ENCODE peak calls at places on chromosomes 2 and 18, in four cellular contexts. One of them, this sample, is unnamed.

GRCh38 chr2:43737855-43738254 is 36.0 kb upstream of the DYNC2LI1 start:
- DNase-seq in T-helper 1 cell: no peak
- DNase-seq in adipocyte: no peak
- DNase-seq in CD4-positive, alpha-beta memory T cell: no peak
- DNase-seq in this sample: no peak

GRCh38 chr18:49628993-49629795 is 67.3 kb downstream of the LIPG start:
- DNase-seq in adipocyte: no peak
- DNase-seq in CD4-positive, alpha-beta memory T cell: no peak
- DNase-seq in T-helper 1 cell: no peak
- DNase-seq in this sample: peak; percentile 74

GRCh38 chr2:20443276-20443920 is 3.5 kb upstream of the RHOB start:
- DNase-seq in adipocyte: peak; percentile 82
- DNase-seq in T-helper 1 cell: no peak
- DNase-seq in CD4-positive, alpha-beta memory T cell: peak; percentile 32
- DNase-seq in this sample: peak; percentile 33

GRCh38 chr18:6132751-6133368 is 237.5 kb upstream of the TMEM200C start:
- DNase-seq in CD4-positive, alpha-beta memory T cell: no peak
- DNase-seq in T-helper 1 cell: no peak
- DNase-seq in adipocyte: no peak
- DNase-seq in this sample: no peak

GRCh38 chr18:12283256-12283655 is 24.8 kb upstream of the TUBB6 start:
- DNase-seq in T-helper 1 cell: no peak
- DNase-seq in adipocyte: no peak
- DNase-seq in CD4-positive, alpha-beta memory T cell: no peak
- DNase-seq in this sample: no peak

GRCh38 chr2:30758315-30758714 is 48.9 kb downstream of the CAPN13 start:
- DNase-seq in CD4-positive, alpha-beta memory T cell: no peak
- DNase-seq in adipocyte: no peak
- DNase-seq in T-helper 1 cell: no peak
- DNase-seq in this sample: no peak

GRCh38 chr2:18949871-18950597 is 360.7 kb upstream of the NT5C1B start:
- DNase-seq in adipocyte: peak; percentile 54
- DNase-seq in CD4-positive, alpha-beta memory T cell: no peak
- DNase-seq in T-helper 1 cell: no peak
- DNase-seq in this sample: no peak

GRCh38 chr2:42967959-42968674 is 175.7 kb upstream of the HAAO start:
- DNase-seq in adipocyte: peak; percentile 97
- DNase-seq in T-helper 1 cell: no peak
- DNase-seq in CD4-positive, alpha-beta memory T cell: no peak
- DNase-seq in this sample: no peak

GRCh38 chr2:122643725-122644329 is 888.4 kb downstream of the TSN start:
- DNase-seq in T-helper 1 cell: no peak
- DNase-seq in CD4-positive, alpha-beta memory T cell: no peak
- DNase-seq in adipocyte: peak; percentile 0
- DNase-seq in this sample: no peak

GRCh38 chr2:143802242-143802641 is 673.0 kb downstream of the ARHGAP15 start:
- DNase-seq in CD4-positive, alpha-beta memory T cell: no peak
- DNase-seq in T-helper 1 cell: no peak
- DNase-seq in adipocyte: peak; percentile 52
- DNase-seq in this sample: no peak

GRCh38 chr18:29248856-29249255 is 1071.9 kb upstream of the CDH2 start:
- DNase-seq in adipocyte: no peak
- DNase-seq in T-helper 1 cell: no peak
- DNase-seq in CD4-positive, alpha-beta memory T cell: no peak
- DNase-seq in this sample: no peak

GRCh38 chr2:17878222-17879136 is at the start of gene KCNS3:
- DNase-seq in CD4-positive, alpha-beta memory T cell: no peak
- DNase-seq in T-helper 1 cell: no peak
- DNase-seq in adipocyte: peak; percentile 81
- DNase-seq in this sample: no peak

GRCh38 chr2:38959938-38960608 is 70.4 kb downstream of the ARHGEF33 start:
- DNase-seq in adipocyte: peak; percentile 7
- DNase-seq in CD4-positive, alpha-beta memory T cell: peak; percentile 72
- DNase-seq in T-helper 1 cell: peak; percentile 51
- DNase-seq in this sample: peak; percentile 94

GRCh38 chr2:22403748-22404147 is 981.2 kb upstream of the KLHL29 start:
- DNase-seq in T-helper 1 cell: no peak
- DNase-seq in CD4-positive, alpha-beta memory T cell: no peak
- DNase-seq in adipocyte: no peak
- DNase-seq in this sample: no peak

GRCh38 chr2:19747310-19748072 is 154.3 kb downstream of the TTC32 start:
- DNase-seq in T-helper 1 cell: no peak
- DNase-seq in adipocyte: peak; percentile 51
- DNase-seq in CD4-positive, alpha-beta memory T cell: no peak
- DNase-seq in this sample: no peak

GRCh38 chr2:240965296-240965904 is 33.0 kb upstream of the SNED1 start:
- DNase-seq in T-helper 1 cell: no peak
- DNase-seq in adipocyte: no peak
- DNase-seq in CD4-positive, alpha-beta memory T cell: no peak
- DNase-seq in this sample: peak; percentile 6

GRCh38 chr2:40470817-40471809 is 19.2 kb upstream of the SLC8A1 start:
- DNase-seq in T-helper 1 cell: no peak
- DNase-seq in adipocyte: no peak
- DNase-seq in CD4-positive, alpha-beta memory T cell: no peak
- DNase-seq in this sample: no peak

GRCh38 chr2:82199493-82199852 is 1894.9 kb upstream of the LRRTM1 start:
- DNase-seq in adipocyte: no peak
- DNase-seq in CD4-positive, alpha-beta memory T cell: no peak
- DNase-seq in T-helper 1 cell: no peak
- DNase-seq in this sample: no peak

GRCh38 chr2:100182494-100183355 is 40.3 kb upstream of the AFF3 start:
- DNase-seq in CD4-positive, alpha-beta memory T cell: no peak
- DNase-seq in adipocyte: peak; percentile 32
- DNase-seq in T-helper 1 cell: no peak
- DNase-seq in this sample: no peak

GRCh38 chr2:141105763-141106162 is 1025.1 kb downstream of the LRP1B start:
- DNase-seq in adipocyte: no peak
- DNase-seq in CD4-positive, alpha-beta memory T cell: no peak
- DNase-seq in T-helper 1 cell: no peak
- DNase-seq in this sample: no peak

GRCh38 chr2:64214281-64215115 is 70.3 kb upstream of the PELI1 start:
- DNase-seq in adipocyte: no peak
- DNase-seq in T-helper 1 cell: no peak
- DNase-seq in CD4-positive, alpha-beta memory T cell: peak; percentile 76
- DNase-seq in this sample: no peak

GRCh38 chr2:101546376-101547058 is 71.6 kb upstream of the RFX8 start:
- DNase-seq in adipocyte: peak; percentile 6
- DNase-seq in T-helper 1 cell: no peak
- DNase-seq in CD4-positive, alpha-beta memory T cell: no peak
- DNase-seq in this sample: no peak

GRCh38 chr2:140457483-140457882 is 1673.3 kb downstream of the LRP1B start:
- DNase-seq in T-helper 1 cell: no peak
- DNase-seq in adipocyte: peak; percentile 3
- DNase-seq in CD4-positive, alpha-beta memory T cell: no peak
- DNase-seq in this sample: no peak

GRCh38 chr2:138327967-138328366 is 173.6 kb upstream of the SPOPL start:
- DNase-seq in adipocyte: peak; percentile 58
- DNase-seq in T-helper 1 cell: no peak
- DNase-seq in CD4-positive, alpha-beta memory T cell: no peak
- DNase-seq in this sample: no peak

GRCh38 chr2:172770887-172771286 is 35.2 kb downstream of the RAPGEF4 start:
- DNase-seq in adipocyte: no peak
- DNase-seq in CD4-positive, alpha-beta memory T cell: no peak
- DNase-seq in T-helper 1 cell: no peak
- DNase-seq in this sample: no peak

GRCh38 chr2:233413046-233413445 is 58.8 kb downstream of the DGKD start:
- DNase-seq in T-helper 1 cell: no peak
- DNase-seq in CD4-positive, alpha-beta memory T cell: no peak
- DNase-seq in adipocyte: peak; percentile 57
- DNase-seq in this sample: no peak

GRCh38 chr2:134252092-134252775 is 1.6 kb upstream of the MGAT5 start:
- DNase-seq in adipocyte: peak; percentile 14
- DNase-seq in CD4-positive, alpha-beta memory T cell: no peak
- DNase-seq in T-helper 1 cell: no peak
- DNase-seq in this sample: no peak

GRCh38 chr2:8004250-8004681 is 677.6 kb upstream of the ID2 start:
- DNase-seq in T-helper 1 cell: no peak
- DNase-seq in CD4-positive, alpha-beta memory T cell: no peak
- DNase-seq in adipocyte: peak; percentile 95
- DNase-seq in this sample: no peak

GRCh38 chr18:37334494-37335125 is 231.0 kb downstream of the CELF4 start:
- DNase-seq in T-helper 1 cell: no peak
- DNase-seq in adipocyte: peak; percentile 63
- DNase-seq in CD4-positive, alpha-beta memory T cell: no peak
- DNase-seq in this sample: no peak

GRCh38 chr18:22471546-22472131 is 53.9 kb upstream of the CTAGE1 start:
- DNase-seq in T-helper 1 cell: no peak
- DNase-seq in CD4-positive, alpha-beta memory T cell: no peak
- DNase-seq in adipocyte: peak; percentile 39
- DNase-seq in this sample: no peak

GRCh38 chr2:149129433-149129832 is 90.9 kb downstream of the LYPD6B start:
- DNase-seq in CD4-positive, alpha-beta memory T cell: no peak
- DNase-seq in T-helper 1 cell: no peak
- DNase-seq in adipocyte: no peak
- DNase-seq in this sample: no peak

GRCh38 chr2:237227190-237227988 is 141.7 kb downstream of the COPS8 start:
- DNase-seq in CD4-positive, alpha-beta memory T cell: no peak
- DNase-seq in adipocyte: peak; percentile 80
- DNase-seq in T-helper 1 cell: no peak
- DNase-seq in this sample: no peak

GRCh38 chr18:67938691-67939090 is 422.2 kb upstream of the DSEL start:
- DNase-seq in T-helper 1 cell: no peak
- DNase-seq in CD4-positive, alpha-beta memory T cell: no peak
- DNase-seq in adipocyte: peak; percentile 59
- DNase-seq in this sample: no peak

GRCh38 chr2:56522605-56523089 is 338.9 kb downstream of the CCDC85A start:
- DNase-seq in CD4-positive, alpha-beta memory T cell: no peak
- DNase-seq in T-helper 1 cell: no peak
- DNase-seq in adipocyte: peak; percentile 83
- DNase-seq in this sample: no peak

GRCh38 chr2:236166157-236166780 is 1.9 kb downstream of the GBX2 start:
- DNase-seq in T-helper 1 cell: no peak
- DNase-seq in CD4-positive, alpha-beta memory T cell: no peak
- DNase-seq in adipocyte: no peak
- DNase-seq in this sample: peak; percentile 69

GRCh38 chr18:24922491-24922890 is 429.5 kb downstream of the ZNF521 start:
- DNase-seq in T-helper 1 cell: no peak
- DNase-seq in CD4-positive, alpha-beta memory T cell: no peak
- DNase-seq in adipocyte: no peak
- DNase-seq in this sample: no peak

GRCh38 chr2:201349601-201350000 is 7.5 kb downstream of the FLACC1 start:
- DNase-seq in adipocyte: no peak
- DNase-seq in CD4-positive, alpha-beta memory T cell: no peak
- DNase-seq in T-helper 1 cell: no peak
- DNase-seq in this sample: no peak

GRCh38 chr2:98818164-98818563 is 87.2 kb upstream of the MGAT4A start:
- DNase-seq in CD4-positive, alpha-beta memory T cell: no peak
- DNase-seq in adipocyte: no peak
- DNase-seq in T-helper 1 cell: no peak
- DNase-seq in this sample: no peak

GRCh38 chr2:161123531-161124030 is 36.6 kb upstream of the TANK start:
- DNase-seq in adipocyte: peak; percentile 37
- DNase-seq in T-helper 1 cell: no peak
- DNase-seq in CD4-positive, alpha-beta memory T cell: no peak
- DNase-seq in this sample: no peak